ENCODE peak calls at places on chromosomes 11 and 22, in seven cellular contexts. K is CD8-positive, alpha-beta T cell; Q is epithelial cell of esophagus; I is neural crest cell; O is fibroblast of pulmonary artery; Y is posterior vena cava; R is activated CD8-positive, alpha-beta T cell treated with anti-CD3 and anti-CD28 coated beads for 36 hours. W is an unnamed sample.

GRCh38 chr11:47915407-47916137 is 64.8 kb upstream of the PTPRJ start:
- DNase-seq in K (no peak), Q (no peak), I (no peak), O (no peak), Y (no peak), R (peak), W (peak)

GRCh38 chr22:24977370-24978230 is 25.1 kb downstream of the KIAA1671 start:
- DNase-seq in K (no peak), Q (peak), I (no peak), O (peak), Y (peak), R (no peak), W (no peak)

GRCh38 chr11:112962854-112963367 is 1.7 kb downstream of the NCAM1 start:
- DNase-seq in K (no peak), Q (no peak), I (peak), O (no peak), Y (peak), R (no peak), W (no peak)

GRCh38 chr11:63583288-63583687 is 20.1 kb upstream of the PLAAT2 start:
- DNase-seq in K (no peak), Q (no peak), I (no peak), O (peak), Y (no peak), R (no peak), W (no peak)

GRCh38 chr11:33379931-33380330 is 122.8 kb downstream of the HIPK3 start:
- DNase-seq in K (no peak), Q (no peak), I (no peak), O (no peak), Y (no peak), R (peak), W (no peak)

GRCh38 chr11:69644071-69644961 is 3.4 kb downstream of the CCND1 start:
- DNase-seq in K (no peak), Q (peak), I (no peak), O (peak), Y (peak), R (no peak), W (peak)

GRCh38 chr11:35711173-35711910 is 48.8 kb downstream of the TRIM44 start:
- DNase-seq in K (no peak), Q (peak), I (no peak), O (no peak), Y (no peak), R (no peak), W (no peak)

GRCh38 chr11:3108183-3108721 is 51.0 kb upstream of the CARS1 start:
- DNase-seq in K (no peak), Q (no peak), I (no peak), O (no peak), Y (peak), R (no peak), W (no peak)

GRCh38 chr11:67556244-67556643 is 27.4 kb upstream of the GSTP1 start:
- DNase-seq in K (no peak), Q (no peak), I (no peak), O (no peak), Y (no peak), R (no peak), W (no peak)

GRCh38 chr11:117984471-117984870 is 1.7 kb upstream of the IL10RA start:
- DNase-seq in K (no peak), Q (no peak), I (no peak), O (no peak), Y (no peak), R (peak), W (no peak)

GRCh38 chr22:25081409-25081824 is 118.2 kb upstream of the CRYBB3 start:
- DNase-seq in K (peak), Q (peak), I (peak), O (peak), Y (no peak), R (peak), W (peak)

GRCh38 chr11:68495330-68495729 is 34.8 kb downstream of the PPP6R3 start:
- DNase-seq in K (no peak), Q (no peak), I (no peak), O (no peak), Y (no peak), R (no peak), W (no peak)

GRCh38 chr11:122869622-122870021 is 12.9 kb upstream of the JHY start:
- DNase-seq in K (no peak), Q (peak), I (no peak), O (no peak), Y (no peak), R (no peak), W (no peak)

GRCh38 chr11:112756166-112756565 is 205.1 kb upstream of the NCAM1 start:
- DNase-seq in K (no peak), Q (no peak), I (no peak), O (no peak), Y (no peak), R (no peak), W (no peak)

GRCh38 chr22:19844423-19845368 is 10.0 kb downstream of the GNB1L start:
- DNase-seq in K (no peak), Q (peak), I (no peak), O (peak), Y (peak), R (peak), W (no peak)

GRCh38 chr11:36013950-36014349 is 70.1 kb downstream of the LDLRAD3 start:
- DNase-seq in K (no peak), Q (peak), I (no peak), O (no peak), Y (no peak), R (no peak), W (no peak)